ENCODE peak calls at places on chromosomes 2 and 18, in seven cellular contexts. One of them, this sample, is unnamed.

GRCh38 chr18:38076346-38077053 is 510.9 kb upstream of the CELF4 start:
- DNase-seq in colonic mucosa: no peak
- DNase-seq in cardiac muscle cell: no peak
- DNase-seq in psoas muscle: no peak
- DNase-seq in tibial artery: no peak
- DNase-seq in CD8-positive, alpha-beta T cell: no peak
- DNase-seq in HCT116: no peak
- DNase-seq in this sample: no peak

GRCh38 chr2:62966995-62967394 is 83.6 kb upstream of the OTX1 start:
- DNase-seq in CD8-positive, alpha-beta T cell: no peak
- DNase-seq in HCT116: no peak
- DNase-seq in colonic mucosa: no peak
- DNase-seq in psoas muscle: no peak
- DNase-seq in tibial artery: no peak
- DNase-seq in cardiac muscle cell: no peak
- DNase-seq in this sample: no peak

GRCh38 chr2:129877795-129878775 is 101.4 kb upstream of the RAB6C start:
- DNase-seq in psoas muscle: peak; percentile 64
- DNase-seq in tibial artery: no peak
- DNase-seq in cardiac muscle cell: peak; percentile 9
- DNase-seq in HCT116: no peak
- DNase-seq in CD8-positive, alpha-beta T cell: no peak
- DNase-seq in colonic mucosa: peak; percentile 22
- DNase-seq in this sample: no peak

GRCh38 chr18:8366656-8367055 is 242.6 kb upstream of the RAB12 start:
- DNase-seq in colonic mucosa: no peak
- DNase-seq in tibial artery: no peak
- DNase-seq in cardiac muscle cell: no peak
- DNase-seq in HCT116: no peak
- DNase-seq in CD8-positive, alpha-beta T cell: no peak
- DNase-seq in psoas muscle: no peak
- DNase-seq in this sample: no peak

GRCh38 chr18:35030234-35030989 is 10.8 kb upstream of the MAPRE2 start:
- DNase-seq in tibial artery: no peak
- DNase-seq in colonic mucosa: peak; percentile 46
- DNase-seq in psoas muscle: no peak
- DNase-seq in cardiac muscle cell: no peak
- DNase-seq in HCT116: no peak
- DNase-seq in CD8-positive, alpha-beta T cell: peak; percentile 33
- DNase-seq in this sample: peak; percentile 22

GRCh38 chr2:120570001-120570400 is 165.7 kb upstream of the GLI2 start:
- DNase-seq in HCT116: no peak
- DNase-seq in psoas muscle: no peak
- DNase-seq in CD8-positive, alpha-beta T cell: no peak
- DNase-seq in colonic mucosa: no peak
- DNase-seq in cardiac muscle cell: no peak
- DNase-seq in tibial artery: no peak
- DNase-seq in this sample: no peak

GRCh38 chr18:79947054-79947755 is 4.2 kb downstream of the SLC66A2 start:
- DNase-seq in HCT116: no peak
- DNase-seq in psoas muscle: peak; percentile 62
- DNase-seq in cardiac muscle cell: no peak
- DNase-seq in colonic mucosa: peak; percentile 28
- DNase-seq in tibial artery: peak; percentile 19
- DNase-seq in CD8-positive, alpha-beta T cell: no peak
- DNase-seq in this sample: peak; percentile 9

GRCh38 chr2:8036366-8036765 is 645.5 kb upstream of the ID2 start:
- DNase-seq in psoas muscle: no peak
- DNase-seq in tibial artery: no peak
- DNase-seq in cardiac muscle cell: no peak
- DNase-seq in HCT116: no peak
- DNase-seq in CD8-positive, alpha-beta T cell: no peak
- DNase-seq in colonic mucosa: no peak
- DNase-seq in this sample: no peak

GRCh38 chr2:157818227-157818626 is 57.9 kb downstream of the ACVR1 start:
- DNase-seq in cardiac muscle cell: no peak
- DNase-seq in psoas muscle: no peak
- DNase-seq in HCT116: no peak
- DNase-seq in tibial artery: no peak
- DNase-seq in colonic mucosa: no peak
- DNase-seq in CD8-positive, alpha-beta T cell: no peak
- DNase-seq in this sample: no peak

GRCh38 chr2:105842555-105842954 is 97.8 kb downstream of the NCK2 start:
- DNase-seq in colonic mucosa: no peak
- DNase-seq in HCT116: no peak
- DNase-seq in psoas muscle: no peak
- DNase-seq in CD8-positive, alpha-beta T cell: no peak
- DNase-seq in cardiac muscle cell: peak; percentile 16
- DNase-seq in tibial artery: no peak
- DNase-seq in this sample: no peak

GRCh38 chr2:240921319-240922233 is 15.4 kb downstream of the CROCC2 start:
- DNase-seq in CD8-positive, alpha-beta T cell: no peak
- DNase-seq in HCT116: no peak
- DNase-seq in psoas muscle: peak; percentile 85
- DNase-seq in cardiac muscle cell: no peak
- DNase-seq in colonic mucosa: peak; percentile 44
- DNase-seq in tibial artery: peak; percentile 86
- DNase-seq in this sample: peak; percentile 24

GRCh38 chr18:59597049-59597448 is 100.2 kb downstream of the CCBE1 start:
- DNase-seq in HCT116: no peak
- DNase-seq in CD8-positive, alpha-beta T cell: no peak
- DNase-seq in colonic mucosa: no peak
- DNase-seq in psoas muscle: no peak
- DNase-seq in cardiac muscle cell: no peak
- DNase-seq in tibial artery: no peak
- DNase-seq in this sample: no peak

GRCh38 chr2:105655244-105655643 is 89.5 kb upstream of the NCK2 start:
- DNase-seq in cardiac muscle cell: no peak
- DNase-seq in CD8-positive, alpha-beta T cell: no peak
- DNase-seq in psoas muscle: no peak
- DNase-seq in HCT116: no peak
- DNase-seq in tibial artery: no peak
- DNase-seq in colonic mucosa: no peak
- DNase-seq in this sample: no peak

GRCh38 chr2:44164617-44165016 is 4.1 kb upstream of the PPM1B start:
- DNase-seq in CD8-positive, alpha-beta T cell: no peak
- DNase-seq in cardiac muscle cell: no peak
- DNase-seq in tibial artery: no peak
- DNase-seq in HCT116: no peak
- DNase-seq in colonic mucosa: no peak
- DNase-seq in psoas muscle: no peak
- DNase-seq in this sample: no peak

GRCh38 chr2:162293122-162293781 is 25.2 kb downstream of the IFIH1 start:
- DNase-seq in colonic mucosa: no peak
- DNase-seq in HCT116: no peak
- DNase-seq in cardiac muscle cell: no peak
- DNase-seq in psoas muscle: no peak
- DNase-seq in tibial artery: no peak
- DNase-seq in CD8-positive, alpha-beta T cell: no peak
- DNase-seq in this sample: no peak

GRCh38 chr2:33062665-33063249 is 116.0 kb downstream of the LTBP1 start:
- DNase-seq in colonic mucosa: no peak
- DNase-seq in psoas muscle: no peak
- DNase-seq in CD8-positive, alpha-beta T cell: no peak
- DNase-seq in cardiac muscle cell: no peak
- DNase-seq in tibial artery: no peak
- DNase-seq in HCT116: no peak
- DNase-seq in this sample: no peak

GRCh38 chr2:150438654-150439053 is 48.8 kb downstream of the RND3 start:
- DNase-seq in HCT116: no peak
- DNase-seq in CD8-positive, alpha-beta T cell: no peak
- DNase-seq in psoas muscle: no peak
- DNase-seq in cardiac muscle cell: no peak
- DNase-seq in colonic mucosa: no peak
- DNase-seq in tibial artery: no peak
- DNase-seq in this sample: no peak

GRCh38 chr2:148534416-148535205 is 109.9 kb upstream of the EPC2 start:
- DNase-seq in CD8-positive, alpha-beta T cell: no peak
- DNase-seq in tibial artery: no peak
- DNase-seq in cardiac muscle cell: peak; percentile 77
- DNase-seq in psoas muscle: peak; percentile 72
- DNase-seq in colonic mucosa: no peak
- DNase-seq in HCT116: no peak
- DNase-seq in this sample: no peak

GRCh38 chr2:47062721-47063120 is 92.4 kb downstream of the STPG4 start:
- DNase-seq in tibial artery: no peak
- DNase-seq in psoas muscle: no peak
- DNase-seq in colonic mucosa: no peak
- DNase-seq in cardiac muscle cell: no peak
- DNase-seq in CD8-positive, alpha-beta T cell: no peak
- DNase-seq in HCT116: no peak
- DNase-seq in this sample: no peak

GRCh38 chr18:48134609-48135008 is 204.2 kb upstream of the SMAD2 start:
- DNase-seq in CD8-positive, alpha-beta T cell: no peak
- DNase-seq in HCT116: no peak
- DNase-seq in tibial artery: no peak
- DNase-seq in colonic mucosa: no peak
- DNase-seq in cardiac muscle cell: no peak
- DNase-seq in psoas muscle: no peak
- DNase-seq in this sample: no peak

GRCh38 chr18:48136051-48136543 is 205.6 kb upstream of the SMAD2 start:
- DNase-seq in cardiac muscle cell: peak; percentile 35
- DNase-seq in tibial artery: peak; percentile 68
- DNase-seq in psoas muscle: peak; percentile 59
- DNase-seq in HCT116: no peak
- DNase-seq in colonic mucosa: peak; percentile 65
- DNase-seq in CD8-positive, alpha-beta T cell: no peak
- DNase-seq in this sample: peak; percentile 53

GRCh38 chr18:48132993-48133674 is 202.7 kb upstream of the SMAD2 start:
- DNase-seq in colonic mucosa: no peak
- DNase-seq in HCT116: no peak
- DNase-seq in cardiac muscle cell: no peak
- DNase-seq in psoas muscle: no peak
- DNase-seq in CD8-positive, alpha-beta T cell: no peak
- DNase-seq in tibial artery: no peak
- DNase-seq in this sample: no peak

GRCh38 chr18:48135436-48135966 is 205.0 kb upstream of the SMAD2 start:
- DNase-seq in tibial artery: peak; percentile 47
- DNase-seq in psoas muscle: no peak
- DNase-seq in colonic mucosa: peak; percentile 46
- DNase-seq in CD8-positive, alpha-beta T cell: no peak
- DNase-seq in HCT116: no peak
- DNase-seq in cardiac muscle cell: no peak
- DNase-seq in this sample: no peak

GRCh38 chr18:48133675-48134251 is 203.3 kb upstream of the SMAD2 start:
- DNase-seq in colonic mucosa: peak; percentile 82
- DNase-seq in HCT116: no peak
- DNase-seq in CD8-positive, alpha-beta T cell: no peak
- DNase-seq in cardiac muscle cell: no peak
- DNase-seq in psoas muscle: no peak
- DNase-seq in tibial artery: no peak
- DNase-seq in this sample: peak; percentile 67
- H3K27me3 ChIP-seq in colonic mucosa: peaks cover 11% of the 10 kb centered on the region
- H3K27me3 ChIP-seq in HCT116: no peaks in the 10 kb centered on the region
- H3K27me3 ChIP-seq in CD8-positive, alpha-beta T cell: no peaks in the 10 kb centered on the region
- H3K27me3 ChIP-seq in cardiac muscle cell: peaks cover 68% of the 10 kb centered on the region
- H3K27me3 ChIP-seq in psoas muscle: no peaks in the 10 kb centered on the region
- H3K27me3 ChIP-seq in tibial artery: peaks cover 11% of the 10 kb centered on the region
- H3K27me3 ChIP-seq in this sample: peaks cover 19% of the 10 kb centered on the region

DNA sequence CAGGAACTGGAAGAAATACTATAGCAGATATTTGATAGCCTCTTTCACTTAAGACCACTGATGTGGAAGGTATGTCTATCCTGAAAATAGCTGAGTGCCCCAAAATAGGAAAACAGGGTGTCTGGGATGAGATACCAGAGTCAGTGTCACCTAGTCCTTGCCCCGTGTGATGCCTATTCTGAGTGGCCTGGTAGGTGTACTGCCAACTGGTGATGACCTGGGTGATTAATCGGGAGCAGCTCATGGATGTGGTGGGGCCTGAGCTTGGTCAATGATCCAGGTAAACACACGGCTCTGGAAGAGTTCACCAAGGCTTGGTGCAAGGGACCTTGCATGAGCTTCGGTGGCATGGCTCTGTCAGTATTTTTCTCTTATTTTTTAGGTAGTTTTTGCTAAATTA is 95.2 kb downstream of the TANC1 start:
- DNase-seq in cardiac muscle cell: no peak
- DNase-seq in colonic mucosa: peak; percentile 25
- DNase-seq in psoas muscle: no peak
- DNase-seq in tibial artery: no peak
- DNase-seq in HCT116: no peak
- DNase-seq in CD8-positive, alpha-beta T cell: no peak
- DNase-seq in this sample: no peak
- H3K27me3 ChIP-seq in cardiac muscle cell: no peaks in the 10 kb centered on the region
- H3K27me3 ChIP-seq in colonic mucosa: no peaks in the 10 kb centered on the region
- H3K27me3 ChIP-seq in psoas muscle: no peaks in the 10 kb centered on the region
- H3K27me3 ChIP-seq in tibial artery: no peaks in the 10 kb centered on the region
- H3K27me3 ChIP-seq in HCT116: no peaks in the 10 kb centered on the region
- H3K27me3 ChIP-seq in CD8-positive, alpha-beta T cell: no peaks in the 10 kb centered on the region
- H3K27me3 ChIP-seq in this sample: no peaks in the 10 kb centered on the region

GRCh38 chr2:219856602-219857001 is 229.2 kb downstream of the SLC4A3 start:
- DNase-seq in colonic mucosa: no peak
- DNase-seq in tibial artery: no peak
- DNase-seq in cardiac muscle cell: no peak
- DNase-seq in HCT116: no peak
- DNase-seq in CD8-positive, alpha-beta T cell: no peak
- DNase-seq in psoas muscle: no peak
- DNase-seq in this sample: no peak
- H3K27me3 ChIP-seq in colonic mucosa: no peaks in the 10 kb centered on the region
- H3K27me3 ChIP-seq in tibial artery: peaks cover 20% of the 10 kb centered on the region
- H3K27me3 ChIP-seq in cardiac muscle cell: no peaks in the 10 kb centered on the region
- H3K27me3 ChIP-seq in HCT116: no peaks in the 10 kb centered on the region
- H3K27me3 ChIP-seq in CD8-positive, alpha-beta T cell: no peaks in the 10 kb centered on the region
- H3K27me3 ChIP-seq in psoas muscle: no peaks in the 10 kb centered on the region
- H3K27me3 ChIP-seq in this sample: no peaks in the 10 kb centered on the region

GRCh38 chr2:20571644-20572215 is 79.2 kb downstream of the HS1BP3 start:
- DNase-seq in tibial artery: no peak
- DNase-seq in CD8-positive, alpha-beta T cell: no peak
- DNase-seq in HCT116: no peak
- DNase-seq in colonic mucosa: no peak
- DNase-seq in psoas muscle: no peak
- DNase-seq in cardiac muscle cell: no peak
- DNase-seq in this sample: no peak

GRCh38 chr2:20568501-20569463 is 82.1 kb downstream of the HS1BP3 start:
- DNase-seq in colonic mucosa: no peak
- DNase-seq in tibial artery: peak; percentile 70
- DNase-seq in HCT116: no peak
- DNase-seq in CD8-positive, alpha-beta T cell: no peak
- DNase-seq in cardiac muscle cell: no peak
- DNase-seq in psoas muscle: no peak
- DNase-seq in this sample: no peak

GRCh38 chr2:20570249-20570648 is 80.6 kb downstream of the HS1BP3 start:
- DNase-seq in psoas muscle: no peak
- DNase-seq in CD8-positive, alpha-beta T cell: no peak
- DNase-seq in tibial artery: no peak
- DNase-seq in cardiac muscle cell: no peak
- DNase-seq in colonic mucosa: no peak
- DNase-seq in HCT116: no peak
- DNase-seq in this sample: no peak

GRCh38 chr2:20569464-20570223 is 81.3 kb downstream of the HS1BP3 start:
- DNase-seq in CD8-positive, alpha-beta T cell: no peak
- DNase-seq in tibial artery: no peak
- DNase-seq in cardiac muscle cell: no peak
- DNase-seq in HCT116: no peak
- DNase-seq in colonic mucosa: no peak
- DNase-seq in psoas muscle: no peak
- DNase-seq in this sample: no peak

DNA sequence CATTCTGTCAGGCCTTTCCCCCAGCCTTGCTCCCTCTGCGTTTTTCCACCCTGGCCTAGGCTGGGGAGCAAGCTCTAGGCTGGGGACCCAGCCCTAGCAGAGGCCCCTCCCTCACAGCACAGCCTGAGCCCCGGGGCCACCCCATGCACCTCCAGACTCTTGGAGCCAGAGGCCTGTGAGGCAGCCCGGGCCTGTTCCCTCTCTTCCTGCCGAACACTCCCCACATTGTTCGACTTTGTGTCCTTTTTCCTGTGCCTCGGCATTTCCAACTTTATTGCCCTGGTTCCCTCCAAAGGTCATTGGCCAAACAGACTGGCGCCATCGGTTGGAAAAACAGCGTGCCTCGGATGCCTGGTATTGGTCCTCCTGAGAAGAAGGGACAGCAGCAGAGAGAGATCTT is 79.7 kb downstream of the HS1BP3 start:
- DNase-seq in tibial artery: no peak
- DNase-seq in psoas muscle: no peak
- DNase-seq in colonic mucosa: no peak
- DNase-seq in CD8-positive, alpha-beta T cell: no peak
- DNase-seq in cardiac muscle cell: no peak
- DNase-seq in HCT116: no peak
- DNase-seq in this sample: no peak
- H3K27me3 ChIP-seq in tibial artery: no peaks in the 10 kb centered on the region
- H3K27me3 ChIP-seq in psoas muscle: no peaks in the 10 kb centered on the region
- H3K27me3 ChIP-seq in colonic mucosa: no peaks in the 10 kb centered on the region
- H3K27me3 ChIP-seq in CD8-positive, alpha-beta T cell: no peaks in the 10 kb centered on the region
- H3K27me3 ChIP-seq in cardiac muscle cell: no peaks in the 10 kb centered on the region
- H3K27me3 ChIP-seq in HCT116: no peaks in the 10 kb centered on the region
- H3K27me3 ChIP-seq in this sample: no peaks in the 10 kb centered on the region

This sample was measured in transverse colon.